ENCODE peak calls at places on chromosomes 13 and 19, in nine cellular contexts. M is OCI-LY7, W is astrocyte, C is GM12878, S is keratinocyte, D is IMR-90, P is HCT116, K is H9, G is GM23248. Z is an unnamed sample. For H3K4me1, the result is how much of the 10 kb centered on the place peaks cover.

GRCh38 chr13:99044764-99045163 is 66.9 kb upstream of the DOCK9 start:
- DNase-seq in G (no peak), P (no peak), C (no peak), S (no peak), K (no peak), D (no peak), W (no peak), M (no peak), Z (no peak)

GRCh38 chr19:33387351-33388230 is 14.1 kb downstream of the CEBPG start:
- DNase-seq in K (no peak), M (no peak), G (no peak), W (no peak), S (no peak), P (no peak), C (no peak), D (no peak), Z (no peak)

GRCh38 chr13:58620171-58620570 is 988.6 kb downstream of the PCDH17 start:
- DNase-seq in P (no peak), M (no peak), S (no peak), W (no peak), D (no peak), C (no peak), G (no peak), K (no peak), Z (no peak)

GRCh38 chr19:47564081-47564480 is 8.9 kb downstream of the ZNF541 start:
- DNase-seq in D (no peak), W (no peak), P (no peak), K (no peak), M (no peak), G (no peak), S (no peak), C (no peak), Z (no peak)

GRCh38 chr19:21094347-21095025 is 12.5 kb downstream of the ZNF714 start:
- DNase-seq in W (no peak), S (no peak), P (no peak), M (no peak), D (no peak), C (no peak), G (no peak), K (no peak), Z (no peak)

GRCh38 chr13:25171517-25172302 is at the start of gene AMER2:
- DNase-seq in D (no peak), M (no peak), S (no peak), G (peak), K (no peak), C (no peak), P (no peak), W (peak), Z (no peak)

GRCh38 chr13:69644447-69644846 is 463.2 kb upstream of the ATXN8OS start:
- DNase-seq in G (no peak), D (no peak), M (no peak), W (no peak), K (no peak), S (no peak), C (no peak), P (no peak), Z (no peak)

GRCh38 chr13:98977568-98978270 is at the start of gene DOCK9:
- DNase-seq in G (peak), C (no peak), S (no peak), M (no peak), P (no peak), W (peak), K (peak), D (peak), Z (peak)

GRCh38 chr19:33266971-33267484 is 35.3 kb downstream of the CEBPA start:
- DNase-seq in D (no peak), C (no peak), S (no peak), G (no peak), K (no peak), M (no peak), W (no peak), P (no peak), Z (no peak)

GRCh38 chr13:65336916-65337315 is 1893.2 kb downstream of the PCDH9 start:
- DNase-seq in K (no peak), P (no peak), D (peak), W (peak), G (no peak), C (no peak), S (no peak), M (no peak), Z (no peak)

GRCh38 chr19:43784251-43784980 is 3.6 kb upstream of the KCNN4 start:
- DNase-seq in S (no peak), C (no peak), P (peak), K (peak), W (peak), G (peak), D (peak), M (peak), Z (peak)

GRCh38 chr13:46643165-46643777 is 90.3 kb downstream of the LRCH1 start:
- DNase-seq in M (no peak), C (no peak), P (no peak), S (no peak), G (no peak), K (no peak), D (no peak), W (no peak), Z (no peak)

GRCh38 chr13:97002581-97002980 is 8.3 kb upstream of the OXGR1 start:
- DNase-seq in W (peak), D (no peak), K (no peak), G (peak), P (no peak), C (no peak), M (no peak), S (no peak), Z (no peak)

GRCh38 chr13:90302113-90302512 is 1045.4 kb upstream of the MIR17HG start:
- DNase-seq in M (no peak), P (no peak), C (no peak), D (peak), W (peak), G (peak), K (no peak), S (no peak), Z (peak)

GRCh38 chr13:100110269-100110668 is 21.4 kb downstream of the PCCA start:
- DNase-seq in W (no peak), P (no peak), D (no peak), K (no peak), S (no peak), G (no peak), M (no peak), C (no peak), Z (no peak)

GRCh38 chr13:113943821-113944565 is 29.9 kb downstream of the C13orf46 start:
- DNase-seq in G (no peak), C (no peak), M (no peak), D (no peak), W (no peak), K (no peak), P (no peak), S (no peak), Z (no peak)

GRCh38 chr13:38686635-38687245 is at the start of gene FREM2:
- DNase-seq in W (peak), D (no peak), K (peak), C (no peak), S (no peak), M (no peak), P (no peak), G (peak), Z (peak)

GRCh38 chr19:18274303-18274775 is at the start of gene IQCN:
- DNase-seq in D (no peak), K (peak), P (no peak), G (peak), W (no peak), M (no peak), C (no peak), S (no peak), Z (no peak)

GRCh38 chr19:45349126-45349415 is 8.5 kb downstream of the KLC3 start:
- DNase-seq in C (no peak), D (no peak), G (no peak), S (no peak), W (no peak), K (no peak), M (no peak), P (no peak), Z (no peak)

GRCh38 chr13:32443111-32443510 is 15.2 kb upstream of the N4BP2L1 start:
- DNase-seq in W (no peak), K (no peak), C (peak), G (peak), P (peak), M (peak), S (no peak), D (peak), Z (no peak)

GRCh38 chr19:41877916-41878905 is 1.1 kb downstream of the CD79A start:
- DNase-seq in W (no peak), M (no peak), S (no peak), K (no peak), D (no peak), C (no peak), P (no peak), G (no peak), Z (no peak)

GRCh38 chr19:41879670-41880328 is 2.7 kb downstream of the CD79A start:
- DNase-seq in G (no peak), D (no peak), S (no peak), K (no peak), P (no peak), W (no peak), M (no peak), C (no peak), Z (no peak)

GRCh38 chr19:41876847-41877489 is at the start of gene CD79A:
- DNase-seq in W (no peak), P (no peak), C (peak), S (no peak), K (no peak), M (peak), G (no peak), D (no peak), Z (no peak)

GRCh38 chr19:41879080-41879479 is 2.0 kb downstream of the CD79A start:
- DNase-seq in G (no peak), S (no peak), D (no peak), C (no peak), K (no peak), W (no peak), M (no peak), P (no peak), Z (no peak)

DNA sequence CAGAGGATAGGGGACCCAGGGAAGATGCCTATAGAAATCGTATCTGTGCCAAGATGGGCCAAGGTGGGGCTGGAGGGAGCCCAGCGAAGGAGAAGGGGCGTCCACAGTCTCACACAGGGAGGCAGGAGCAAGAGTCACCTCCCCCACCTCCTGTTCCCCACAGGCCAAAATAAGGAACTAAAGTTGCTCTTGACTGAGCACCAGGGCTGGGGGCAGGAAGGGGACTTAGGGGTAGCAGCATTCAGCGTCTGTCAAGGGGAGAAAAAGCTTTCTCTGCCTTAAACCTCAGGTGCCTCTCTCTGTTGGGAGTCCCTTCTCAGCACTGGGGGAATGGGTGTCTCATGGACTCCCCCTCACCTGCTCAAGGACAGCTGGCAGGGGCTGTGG is 404 bp downstream of the CD79A start:
- DNase-seq in M (peak), C (no peak), K (no peak), D (no peak), S (no peak), W (no peak), G (no peak), P (no peak), Z (no peak)
- H3K4me1 ChIP-seq in M (half or more), C (under half), K (under half), D (under half), S (under half), W (under half), G (under half), P (under half), Z (under half)

DNA sequence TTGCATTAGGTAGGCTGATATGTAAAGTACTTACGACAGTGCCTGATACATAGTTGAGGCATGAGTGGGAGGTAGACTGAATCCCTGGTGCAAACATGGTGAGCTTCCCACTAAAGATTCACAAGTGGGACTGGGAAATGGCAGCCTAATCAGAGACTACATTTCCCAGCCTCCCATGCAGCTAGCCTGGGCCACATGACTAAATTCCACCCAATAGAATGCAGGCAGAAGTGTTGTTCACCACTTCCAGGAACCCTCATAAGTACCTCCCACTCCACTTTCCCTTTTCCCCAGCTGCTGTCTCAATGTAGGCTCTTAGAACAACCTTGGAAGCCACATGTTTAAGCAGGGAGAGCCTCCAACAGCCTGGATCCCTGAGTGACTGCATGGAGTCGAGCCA is 104.9 kb downstream of the CACNA1A start:
- DNase-seq in P (peak), M (peak), S (peak), W (peak), G (peak), K (peak), C (no peak), D (peak), Z (peak)
- H2AFZ ChIP-seq in P (peak), M (peak), S (no peak), W (no peak), G (no peak), K (no peak), C (no peak), D (no peak), Z (peak)

GRCh38 chr19:31260171-31260933 is 88.9 kb downstream of the TSHZ3 start:
- DNase-seq in K (no peak), C (no peak), P (no peak), G (no peak), M (no peak), S (no peak), W (no peak), D (no peak), Z (no peak)
- H3K4me1 ChIP-seq in K (under half), C (under half), P (under half), G (under half), M (under half), S (under half), W (under half), D (under half), Z (under half)

DNA sequence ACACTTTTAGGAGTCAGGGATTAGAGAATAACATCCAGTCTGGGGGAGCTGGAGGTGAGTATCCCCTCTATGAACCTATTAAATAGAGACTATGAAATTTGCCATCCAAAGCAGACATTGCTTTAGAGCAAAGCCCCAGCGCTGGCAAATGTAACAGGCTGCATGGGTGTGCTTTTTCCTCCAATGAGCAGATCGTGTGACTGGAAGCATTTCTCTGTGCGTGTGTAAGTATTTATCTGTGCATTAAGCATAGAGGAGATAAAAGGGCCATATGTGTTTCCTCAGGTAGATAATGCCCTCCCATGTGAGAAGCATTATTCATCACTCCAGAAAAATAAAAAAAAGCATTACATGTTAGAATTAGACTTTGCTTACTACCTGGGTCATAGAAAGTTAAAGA is 924 bp downstream of the TNFSF13B start:
- DNase-seq in M (no peak), S (no peak), K (no peak), C (no peak), D (no peak), G (peak), P (no peak), W (no peak), Z (no peak)
- H2AFZ ChIP-seq in M (peak), S (peak), K (no peak), C (peak), D (peak), G (peak), P (no peak), W (no peak), Z (peak)

GRCh38 chr19:49499030-49499670 is 2.9 kb downstream of the RPS11 start:
- DNase-seq in P (no peak), K (no peak), G (no peak), S (no peak), C (no peak), W (no peak), D (no peak), M (no peak), Z (no peak)

GRCh38 chr19:49496574-49497008 is 357 bp downstream of the RPS11 start:
- DNase-seq in P (no peak), G (peak), C (no peak), M (no peak), K (no peak), S (no peak), W (no peak), D (no peak), Z (no peak)

GRCh38 chr19:49497047-49497789 is 984 bp downstream of the RPS11 start:
- DNase-seq in K (peak), S (no peak), G (peak), P (no peak), M (peak), W (no peak), D (peak), C (no peak), Z (peak)

GRCh38 chr19:49497790-49498106 is 1.5 kb downstream of the RPS11 start:
- DNase-seq in P (no peak), D (no peak), G (no peak), M (no peak), W (no peak), C (no peak), K (no peak), S (no peak), Z (no peak)

GRCh38 chr19:49498475-49498874 is 2.2 kb downstream of the RPS11 start:
- DNase-seq in G (no peak), D (no peak), M (no peak), C (no peak), W (no peak), P (no peak), K (no peak), S (no peak), Z (no peak)
- H3K4me1 ChIP-seq in G (under half), D (under half), M (half or more), C (under half), W (under half), P (under half), K (under half), S (under half), Z (under half)

GRCh38 chr19:15315101-15315500 is 17.2 kb downstream of the BRD4 start:
- DNase-seq in D (no peak), C (no peak), P (no peak), S (peak), M (no peak), G (no peak), K (no peak), W (no peak), Z (peak)
- H2AFZ ChIP-seq in D (no peak), C (no peak), P (no peak), S (no peak), M (no peak), G (no peak), K (no peak), W (no peak), Z (no peak)

GRCh38 chr13:51723529-51723928 is 80.4 kb downstream of the DHRS12 start:
- DNase-seq in P (no peak), G (no peak), W (no peak), D (no peak), C (no peak), M (no peak), K (no peak), S (no peak), Z (no peak)
- H3K4me1 ChIP-seq in P (under half), G (under half), W (under half), D (under half), C (under half), M (under half), K (under half), S (under half), Z (under half)

DNA sequence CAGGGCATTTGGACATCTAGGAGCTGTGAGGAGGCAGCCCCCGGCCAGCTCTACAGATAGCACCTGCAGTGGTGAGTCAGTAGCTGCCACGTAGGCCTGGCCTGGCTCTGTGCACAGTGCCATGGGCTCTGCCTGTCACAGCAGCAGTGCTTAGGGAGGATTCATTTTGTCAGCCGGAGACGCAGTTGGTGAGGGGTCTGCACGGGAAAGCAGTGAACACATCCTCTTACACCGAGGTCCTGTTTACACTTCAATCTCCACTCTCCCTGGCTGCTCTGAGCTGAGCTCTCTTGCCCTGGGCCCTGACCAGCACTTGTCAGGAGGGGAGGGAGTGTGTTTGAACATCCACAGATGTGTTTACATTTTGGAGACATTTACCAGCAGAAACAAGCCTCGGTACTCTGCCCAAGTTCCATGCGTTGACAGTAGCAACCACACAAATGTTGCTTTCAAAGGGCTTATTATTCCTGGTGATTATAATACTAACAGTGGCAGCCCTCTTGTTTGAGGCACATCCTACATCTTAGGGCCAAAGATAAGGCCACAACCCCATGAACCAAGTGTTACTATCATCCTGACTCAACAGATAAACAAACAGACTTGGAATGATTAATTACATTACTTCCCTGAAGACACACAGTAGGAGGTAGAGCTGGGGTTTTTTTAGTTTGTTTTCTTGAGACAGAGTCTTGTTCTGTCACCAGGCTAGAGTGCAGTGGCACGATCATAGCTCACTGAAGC is 148.9 kb downstream of the USP12 start:
- DNase-seq in G (no peak), M (no peak), S (no peak), C (no peak), D (peak), P (no peak), K (peak), W (peak), Z (peak)
- H2AFZ ChIP-seq in G (no peak), M (no peak), S (no peak), C (no peak), D (peak), P (no peak), K (no peak), W (peak), Z (no peak)

GRCh38 chr13:111210945-111211469 is 95.9 kb downstream of the ARHGEF7 start:
- DNase-seq in D (no peak), W (peak), K (no peak), G (no peak), S (no peak), M (no peak), P (no peak), C (no peak), Z (no peak)
- H3K4me1 ChIP-seq in D (under half), W (under half), K (under half), G (under half), S (under half), M (under half), P (under half), C (under half), Z (under half)

Z was measured in mammary epithelial cell.